ENCODE peak calls at places on chromosomes 12 and 14, in seven cellular contexts. H is heart left ventricle, A is mammary epithelial cell, G is AG04450, P is left ventricle myocardium inferior, I is brain microvascular endothelial cell, C is suprapubic skin. J is an unnamed sample.

GRCh38 chr14:90426663-90427062 is 29.8 kb downstream of the CALM1 start:
- DNase-seq in H (peak), A (no peak), G (no peak), P (peak), I (peak), C (no peak), J (no peak)

GRCh38 chr12:106296179-106296877 is 6.2 kb upstream of the TCP11L2 start:
- DNase-seq in H (no peak), A (peak), G (no peak), P (no peak), I (peak), C (no peak), J (no peak)

GRCh38 chr12:132138941-132139871 is 4.9 kb downstream of the DDX51 start:
- DNase-seq in H (no peak), A (no peak), G (no peak), P (no peak), I (no peak), C (peak), J (no peak)

GRCh38 chr12:117093431-117093830 is 5.8 kb downstream of the TESC start:
- DNase-seq in H (no peak), A (no peak), G (no peak), P (no peak), I (no peak), C (no peak), J (no peak)

GRCh38 chr12:49832836-49833421 is 4.7 kb upstream of the NCKAP5L start:
- DNase-seq in H (no peak), A (peak), G (no peak), P (no peak), I (no peak), C (no peak), J (no peak)

GRCh38 chr14:75310295-75311059 is 31.8 kb downstream of the FOS start:
- DNase-seq in H (peak), A (peak), G (peak), P (peak), I (peak), C (peak), J (peak)

GRCh38 chr14:59677771-59678211 is 101.2 kb upstream of the CCDC175 start:
- DNase-seq in H (no peak), A (no peak), G (peak), P (no peak), I (no peak), C (no peak), J (peak)

GRCh38 chr14:102723650-102724049 is 53.6 kb upstream of the TRAF3 start:
- DNase-seq in H (no peak), A (no peak), G (no peak), P (no peak), I (no peak), C (no peak), J (no peak)

GRCh38 chr12:111066744-111067437 is 146.5 kb upstream of the MYL2 start:
- DNase-seq in H (no peak), A (no peak), G (no peak), P (no peak), I (no peak), C (no peak), J (no peak)

GRCh38 chr12:1167784-1168183 is 176.8 kb downstream of the ERC1 start:
- DNase-seq in H (no peak), A (no peak), G (no peak), P (no peak), I (no peak), C (no peak), J (no peak)

GRCh38 chr12:93805736-93806141 is 128.6 kb downstream of the CRADD start:
- DNase-seq in H (no peak), A (no peak), G (no peak), P (no peak), I (no peak), C (no peak), J (no peak)

GRCh38 chr14:77098470-77099353 is 654 bp downstream of the CIPC start:
- DNase-seq in H (peak), A (no peak), G (no peak), P (peak), I (no peak), C (peak), J (peak)

GRCh38 chr14:103110681-103111296 is 12.5 kb upstream of the TNFAIP2 start:
- DNase-seq in H (no peak), A (no peak), G (no peak), P (no peak), I (no peak), C (no peak), J (no peak)

GRCh38 chr12:24600996-24601395 is 347.9 kb downstream of the BCAT1 start:
- DNase-seq in H (no peak), A (peak), G (peak), P (no peak), I (peak), C (no peak), J (no peak)

GRCh38 chr14:100885196-100886030 is 18.1 kb downstream of the RTL1 start:
- DNase-seq in H (no peak), A (no peak), G (no peak), P (peak), I (no peak), C (no peak), J (no peak)

GRCh38 chr14:20781805-20782204 is 737 bp downstream of the RNASE6 start:
- DNase-seq in H (no peak), A (no peak), G (no peak), P (no peak), I (no peak), C (no peak), J (no peak)

GRCh38 chr12:43009307-43009706 is 419.8 kb upstream of the PRICKLE1 start:
- DNase-seq in H (no peak), A (no peak), G (no peak), P (no peak), I (no peak), C (no peak), J (no peak)

DNA sequence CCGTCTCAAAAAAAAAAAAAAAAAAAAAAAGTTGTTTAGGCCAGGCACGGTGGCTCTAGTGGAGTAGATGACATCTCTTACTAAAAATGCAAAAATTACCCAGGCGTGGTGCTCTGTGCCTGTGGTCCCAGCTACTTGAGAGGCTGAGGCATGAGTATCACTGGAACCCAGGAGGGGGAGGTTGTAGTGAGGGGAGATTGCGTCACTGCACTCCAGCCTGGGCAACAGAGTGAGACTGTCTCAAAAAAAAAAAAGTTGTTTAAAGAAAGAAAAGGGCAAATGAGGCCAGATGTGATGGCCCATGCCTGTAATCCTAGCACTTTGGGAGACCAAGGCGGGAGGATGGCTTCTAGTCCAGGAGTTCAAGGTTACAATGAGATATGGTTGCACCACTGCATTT is 36.6 kb upstream of the SPPL3 start:
- DNase-seq in H (no peak), A (no peak), G (no peak), P (no peak), I (no peak), C (no peak), J (no peak)
- H3K4me3 ChIP-seq in H (no peak), A (no peak), G (no peak), P (no peak), I (no peak), C (no peak), J (no peak)

GRCh38 chr14:93970967-93971634 is 5.3 kb downstream of the ASB2 start:
- DNase-seq in H (no peak), A (no peak), G (no peak), P (no peak), I (no peak), C (no peak), J (no peak)
- H3K27ac ChIP-seq in H (no peak), A (no peak), G (no peak), P (peak), I (no peak), C (no peak), J (peak)

GRCh38 chr12:121953293-121953692 is 34.9 kb downstream of the CFAP251 start:
- DNase-seq in H (no peak), A (no peak), G (no peak), P (no peak), I (no peak), C (no peak), J (no peak)
- TF ChIP-seq CTCF in H (no peak), A (no peak), G (no peak), P (no peak), I (no peak), C (no peak), J (no peak)

GRCh38 chr12:97561321-97562230 is 99.0 kb downstream of the RMST start:
- DNase-seq in H (no peak), A (peak), G (no peak), P (no peak), I (no peak), C (no peak), J (no peak)
- H3K4me3 ChIP-seq in H (no peak), A (no peak), G (no peak), P (no peak), I (no peak), C (no peak), J (no peak)

DNA sequence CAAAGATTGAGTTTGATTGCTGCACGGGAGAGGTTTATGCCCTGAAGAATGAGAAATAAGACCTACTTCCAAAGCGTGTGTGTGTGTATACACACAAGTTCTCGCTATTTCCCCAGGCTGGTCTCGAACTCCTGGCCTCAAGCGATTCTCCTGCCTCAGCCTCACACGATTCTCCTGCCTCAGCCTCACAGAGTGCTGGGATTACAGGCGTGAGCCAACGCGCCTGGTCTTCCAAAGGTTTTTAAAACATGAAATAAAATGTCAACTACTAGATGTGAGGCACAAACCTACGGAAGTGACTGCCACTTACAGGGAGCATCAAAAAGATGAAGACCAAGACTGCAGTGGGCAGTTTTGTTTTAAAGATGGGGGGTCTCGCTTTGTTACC is 622 bp upstream of the WASHC3 start:
- DNase-seq in H (no peak), A (no peak), G (no peak), P (no peak), I (no peak), C (no peak), J (no peak)
- H3K27ac ChIP-seq in H (no peak), A (no peak), G (no peak), P (no peak), I (no peak), C (no peak), J (no peak)

GRCh38 chr12:72264548-72265175 is 7.5 kb upstream of the TRHDE start:
- DNase-seq in H (no peak), A (no peak), G (no peak), P (no peak), I (no peak), C (no peak), J (no peak)

GRCh38 chr12:72269491-72269890 is 2.7 kb upstream of the TRHDE start:
- DNase-seq in H (no peak), A (no peak), G (no peak), P (no peak), I (no peak), C (no peak), J (no peak)

GRCh38 chr12:72268386-72268785 is 3.8 kb upstream of the TRHDE start:
- DNase-seq in H (no peak), A (no peak), G (no peak), P (no peak), I (no peak), C (no peak), J (no peak)

GRCh38 chr12:72270246-72270645 is 1.9 kb upstream of the TRHDE start:
- DNase-seq in H (no peak), A (no peak), G (no peak), P (no peak), I (no peak), C (no peak), J (no peak)

DNA sequence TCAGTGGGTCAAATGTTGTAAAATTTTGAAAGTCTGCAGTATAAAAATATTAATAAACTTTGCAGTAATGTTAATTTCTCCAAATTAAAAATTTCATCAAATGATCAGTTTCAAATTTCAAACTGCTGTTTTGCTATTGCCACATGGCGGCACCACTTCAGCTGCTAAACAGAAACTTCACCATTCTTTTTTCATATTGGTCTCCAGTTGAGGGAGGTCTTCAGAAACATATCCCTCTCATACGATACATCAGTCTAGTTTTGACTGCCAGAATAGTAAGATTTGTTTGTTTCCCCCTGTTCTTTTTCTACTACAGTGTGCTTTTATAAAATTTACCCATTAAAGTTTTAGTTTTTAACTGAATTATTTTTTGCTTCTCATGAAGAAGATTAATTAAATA is 4.2 kb upstream of the TRHDE start:
- DNase-seq in H (no peak), A (no peak), G (no peak), P (no peak), I (no peak), C (no peak), J (no peak)
- TF ChIP-seq CTCF in H (no peak), A (peak), G (peak), P (no peak), I (peak), C (no peak), J (no peak)

GRCh38 chr14:61385002-61385685 is 63.8 kb downstream of the PRKCH start:
- DNase-seq in H (no peak), A (no peak), G (no peak), P (no peak), I (no peak), C (no peak), J (no peak)
- H3K4me3 ChIP-seq in H (no peak), A (no peak), G (no peak), P (no peak), I (no peak), C (no peak), J (no peak)

GRCh38 chr12:57476993-57477709 is 2.5 kb downstream of the ARHGAP9 start:
- DNase-seq in H (no peak), A (no peak), G (no peak), P (no peak), I (no peak), C (no peak), J (no peak)
- H3K27ac ChIP-seq in H (peak), A (no peak), G (no peak), P (peak), I (no peak), C (no peak), J (no peak)

GRCh38 chr14:27672047-27672446 is 1074.2 kb upstream of the NOVA1 start:
- DNase-seq in H (no peak), A (no peak), G (no peak), P (no peak), I (no peak), C (no peak), J (no peak)
- TF ChIP-seq CTCF in H (no peak), A (no peak), G (no peak), P (no peak), I (no peak), C (no peak), J (no peak)

DNA sequence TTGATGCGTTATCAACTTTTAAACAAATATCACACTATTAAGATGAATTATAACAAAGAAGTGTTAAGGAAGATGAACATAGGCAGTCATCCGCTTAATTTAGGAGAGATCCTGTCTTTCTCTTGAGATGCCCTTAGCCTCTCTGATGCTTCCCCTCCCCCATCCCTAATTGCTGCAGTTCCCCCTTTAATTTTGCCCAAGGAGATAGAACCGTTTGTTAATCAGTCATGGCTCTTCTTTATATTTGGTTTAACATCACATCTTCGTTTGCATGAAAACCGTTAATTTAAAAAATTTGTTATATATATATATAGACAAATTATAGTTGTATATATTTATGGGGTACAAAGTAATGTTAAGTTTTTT is 1.9 kb downstream of the ALX1 start:
- DNase-seq in H (no peak), A (no peak), G (no peak), P (no peak), I (no peak), C (no peak), J (no peak)
- H3K4me3 ChIP-seq in H (no peak), A (no peak), G (no peak), P (no peak), I (no peak), C (no peak), J (no peak)